ENCODE peak calls at places on chromosomes 12 and 14, in five cellular contexts. A is heart right ventricle, R is cardiac fibroblast, Q is thyroid gland, K is ovary. W is an unnamed sample.

GRCh38 chr12:27107976-27108375 is 25.6 kb upstream of the C12orf71 start:
- DNase-seq in A (no peak), Q (no peak), K (no peak), R (peak; percentile 73), W (no peak)

GRCh38 chr12:111768159-111768895 is 1.6 kb downstream of the ALDH2 start:
- DNase-seq in Q (no peak), R (no peak), K (no peak), A (no peak), W (no peak)

GRCh38 chr12:93857917-93858513 is 180.8 kb downstream of the CRADD start:
- DNase-seq in K (no peak), R (peak; percentile 54), A (no peak), Q (no peak), W (no peak)

GRCh38 chr12:47746523-47746922 is 12.2 kb downstream of the RAPGEF3 start:
- DNase-seq in Q (no peak), K (no peak), R (no peak), A (no peak), W (no peak)

GRCh38 chr14:23148596-23149249 is 29.7 kb upstream of the CEBPE start:
- DNase-seq in A (no peak), Q (no peak), K (no peak), R (peak; percentile 54), W (no peak)

GRCh38 chr14:95499354-95499750 is 17.1 kb downstream of the SYNE3 start:
- DNase-seq in A (no peak), K (no peak), R (no peak), Q (no peak), W (no peak)

GRCh38 chr14:34361504-34362011 is 100.5 kb downstream of the SPTSSA start:
- DNase-seq in Q (peak; percentile 30), A (no peak), R (peak; percentile 69), K (no peak), W (peak; percentile 30)

GRCh38 chr14:86575141-86575540 is 1045.2 kb downstream of the FLRT2 start:
- DNase-seq in A (no peak), Q (no peak), K (no peak), R (peak; percentile 4), W (no peak)

GRCh38 chr12:5648692-5649338 is 216.9 kb downstream of the NTF3 start:
- DNase-seq in Q (no peak), R (peak; percentile 4), K (peak; percentile 17), A (no peak), W (no peak)

GRCh38 chr14:67622675-67623074 is 3.0 kb downstream of the ARG2 start:
- DNase-seq in K (no peak), R (peak; percentile 90), A (no peak), Q (peak; percentile 63), W (peak; percentile 82)

GRCh38 chr14:29630566-29631160 is 297.0 kb downstream of the PRKD1 start:
- DNase-seq in A (no peak), Q (no peak), K (no peak), R (peak; percentile 66), W (no peak)

GRCh38 chr12:42893802-42894201 is 304.3 kb upstream of the PRICKLE1 start:
- DNase-seq in A (no peak), Q (no peak), R (no peak), K (no peak), W (no peak)

GRCh38 chr14:106277503-106277902 is 751.1 kb downstream of the TMEM121 start:
- DNase-seq in K (no peak), A (no peak), R (no peak), Q (no peak), W (no peak)

GRCh38 chr12:118102070-118102469 is 1.7 kb downstream of the VSIG10 start:
- DNase-seq in K (no peak), Q (peak; percentile 11), A (no peak), R (no peak), W (no peak)

GRCh38 chr12:86389949-86390348 is 133.8 kb upstream of the MGAT4C start:
- DNase-seq in A (no peak), Q (no peak), K (no peak), R (peak; percentile 33), W (peak; percentile 26)

GRCh38 chr14:73935666-73936065 is 14.2 kb downstream of the FAM161B start:
- DNase-seq in Q (no peak), K (no peak), R (peak; percentile 11), A (no peak), W (peak; percentile 11)

GRCh38 chr14:50062438-50063039 is 53.8 kb downstream of the VCPKMT start:
- DNase-seq in K (no peak), A (no peak), R (peak; percentile 74), Q (no peak), W (peak; percentile 62)

GRCh38 chr14:45810152-45810872 is 557.3 kb upstream of the MIS18BP1 start:
- DNase-seq in K (no peak), Q (no peak), R (no peak), A (no peak), W (no peak)

GRCh38 chr12:65300679-65301349 is 22.3 kb downstream of the MSRB3 start:
- DNase-seq in R (no peak), K (no peak), A (no peak), Q (no peak), W (peak; percentile 19)

GRCh38 chr12:46546634-46547273 is 174.2 kb upstream of the SLC38A2 start:
- DNase-seq in K (no peak), A (no peak), R (peak; percentile 31), Q (no peak), W (no peak)

GRCh38 chr12:101642115-101643067 is 47.6 kb downstream of the MYBPC1 start:
- DNase-seq in Q (peak; percentile 58), K (no peak), A (no peak), R (no peak), W (no peak)
- H3K4me3 ChIP-seq in Q (no peak overlapping the region), K (no peak overlapping the region), A (peak overlapping the region; percentile 17), R (no peak overlapping the region), W (no peak overlapping the region)

GRCh38 chr12:132735496-132735895 is 24.9 kb downstream of the PGAM5 start:
- DNase-seq in A (no peak), R (no peak), K (no peak), Q (no peak), W (no peak)

GRCh38 chr12:132739600-132740312 is 21.9 kb downstream of the ANKLE2 start:
- DNase-seq in A (no peak), Q (no peak), R (no peak), K (no peak), W (no peak)

GRCh38 chr12:132736913-132737312 is 24.7 kb downstream of the ANKLE2 start:
- DNase-seq in A (no peak), K (no peak), R (no peak), Q (no peak), W (no peak)

GRCh38 chr12:132734206-132734605 is 23.6 kb downstream of the PGAM5 start:
- DNase-seq in R (no peak), Q (no peak), K (no peak), A (no peak), W (no peak)

GRCh38 chr12:132736378-132736777 is 25.3 kb downstream of the ANKLE2 start:
- DNase-seq in R (no peak), A (no peak), K (no peak), Q (no peak), W (no peak)
- TF ChIP-seq CTCF in R (no peak), A (no peak), K (no peak), Q (no peak), W (no peak)

DNA sequence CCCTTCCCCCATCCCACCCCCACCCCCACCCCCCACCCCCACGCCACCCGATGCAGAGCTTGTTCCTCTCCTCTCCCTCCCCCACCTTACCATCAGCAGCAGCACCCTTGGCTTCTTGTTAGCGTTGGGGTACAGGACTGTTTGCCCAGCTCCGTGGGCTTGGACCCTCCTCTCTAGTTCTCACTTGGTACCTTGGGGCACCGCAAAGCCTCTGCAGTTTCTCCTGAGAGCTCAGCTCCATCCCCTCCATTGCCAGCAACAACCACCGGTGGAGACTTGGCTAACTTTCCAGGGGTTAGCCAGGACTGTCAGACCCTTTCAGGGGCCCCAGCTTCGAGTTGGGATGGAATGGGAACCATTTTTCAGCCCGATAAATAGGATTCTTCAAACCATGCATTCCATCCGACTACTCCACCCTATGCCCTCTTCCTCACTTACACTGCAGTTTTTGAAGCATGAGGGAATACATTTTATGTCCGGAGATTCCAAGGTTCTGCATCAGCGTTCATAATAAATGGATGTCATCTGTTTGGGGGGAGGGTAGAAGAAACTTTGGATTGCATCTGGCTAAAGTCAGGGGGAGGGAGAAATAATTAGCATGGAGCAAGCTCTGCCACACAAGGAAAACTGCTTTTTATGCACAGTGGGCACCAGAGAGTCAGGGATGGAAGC is 1.1 kb downstream of the SCN8A start:
- DNase-seq in K (no peak), R (no peak), Q (no peak), A (no peak), W (peak; percentile 59)
- H3K4me3 ChIP-seq in K (no peak overlapping the region), R (no peak overlapping the region), Q (no peak overlapping the region), A (no peak overlapping the region), W (peak overlapping the region; percentile 67)

DNA sequence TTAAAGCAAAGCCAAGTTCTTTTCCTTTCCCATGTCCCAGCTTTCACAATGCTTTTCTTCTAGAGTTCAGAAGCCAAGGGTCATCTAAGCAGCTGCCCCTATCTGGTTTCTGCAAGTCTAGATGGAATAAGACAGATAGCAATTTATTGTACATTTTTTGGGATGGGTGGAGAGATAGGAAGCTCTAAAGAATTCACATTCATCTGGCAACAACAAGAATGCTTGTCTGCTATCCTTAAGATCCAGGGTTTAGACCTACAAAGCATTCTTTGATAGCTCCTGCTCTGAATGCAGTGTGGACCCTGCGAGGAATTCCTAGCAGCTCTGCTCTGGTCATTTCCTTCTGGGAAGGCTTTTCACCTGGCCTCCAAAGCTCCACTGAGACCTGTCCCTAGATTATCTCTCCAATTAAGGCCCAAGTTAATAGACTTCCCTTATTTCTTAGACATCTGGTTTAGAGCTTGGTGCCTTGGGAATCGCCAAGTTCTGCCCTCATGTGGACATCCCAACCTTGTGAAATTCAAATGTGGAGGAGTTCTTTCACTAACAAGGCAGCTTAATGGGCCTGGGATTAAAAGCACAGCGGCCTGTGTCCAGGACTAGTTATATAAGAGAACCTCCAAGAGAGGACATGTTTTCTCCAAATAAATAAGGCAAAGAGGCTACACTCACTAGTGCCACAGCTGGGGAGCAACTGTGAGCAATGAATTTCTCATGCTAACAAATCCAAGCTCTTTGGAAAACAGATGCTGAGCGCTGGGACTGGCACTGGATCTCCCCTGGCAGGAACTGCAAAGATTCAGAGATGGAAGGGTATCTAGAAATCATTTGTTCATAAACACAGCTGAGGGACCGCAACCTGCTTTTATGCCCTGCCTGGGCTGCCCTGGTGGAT is 384.5 kb upstream of the DDHD1 start:
- DNase-seq in R (no peak), K (no peak), A (no peak), Q (no peak), W (peak; percentile 30)
- TF ChIP-seq CTCF in R (no peak), K (no peak), A (no peak), Q (no peak), W (no peak)

GRCh38 chr14:54653764-54654469 is 87.0 kb downstream of the SAMD4A start:
- DNase-seq in Q (peak; percentile 33), K (no peak), A (peak; percentile 46), R (peak; percentile 91), W (peak; percentile 68)

GRCh38 chr14:54652188-54652889 is 85.4 kb downstream of the SAMD4A start:
- DNase-seq in A (peak; percentile 72), Q (peak; percentile 94), R (peak; percentile 99), K (peak; percentile 71), W (peak; percentile 99)

GRCh38 chr14:54651649-54652048 is 84.7 kb downstream of the SAMD4A start:
- DNase-seq in R (peak; percentile 44), A (no peak), K (no peak), Q (no peak), W (peak; percentile 60)

GRCh38 chr14:54654600-54654999 is 87.7 kb downstream of the SAMD4A start:
- DNase-seq in R (no peak), A (no peak), Q (no peak), K (no peak), W (no peak)

GRCh38 chr14:54652890-54653201 is 85.9 kb downstream of the SAMD4A start:
- DNase-seq in Q (peak; percentile 25), K (no peak), A (no peak), R (no peak), W (no peak)
- H3K4me3 ChIP-seq in Q (no peak overlapping the region), K (no peak overlapping the region), A (peak overlapping the region; percentile 39), R (peak overlapping the region; percentile 45), W (peak overlapping the region; percentile 63)